ENCODE peak calls at places on chromosomes 7 and 10, in seven cellular contexts. U, X, L, I, P, Q and T are unnamed samples.

GRCh38 chr7:55018361-55019328 is at the start of gene EGFR:
- DNase-seq in U (peak), X (peak), L (peak), I (peak), P (peak), Q (peak), T (no peak)

GRCh38 chr10:118569882-118570252 is 25.6 kb downstream of the PRLHR start:
- DNase-seq in U (no peak), X (no peak), L (no peak), I (no peak), P (no peak), Q (no peak), T (no peak)

GRCh38 chr7:116998567-116998966 is 45.3 kb downstream of the ST7 start:
- DNase-seq in U (no peak), X (peak), L (no peak), I (no peak), P (no peak), Q (no peak), T (no peak)

GRCh38 chr10:124425227-124425962 is 6.7 kb upstream of the OAT start:
- DNase-seq in U (no peak), X (no peak), L (no peak), I (no peak), P (no peak), Q (no peak), T (no peak)

GRCh38 chr7:70693690-70694356 is 438.1 kb upstream of the GALNT17 start:
- DNase-seq in U (no peak), X (peak), L (peak), I (peak), P (peak), Q (peak), T (no peak)

GRCh38 chr7:92696584-92696983 is 106.4 kb upstream of the FAM133B start:
- DNase-seq in U (no peak), X (no peak), L (no peak), I (no peak), P (no peak), Q (no peak), T (no peak)

GRCh38 chr10:49837096-49837495 is 75.0 kb upstream of the OGDHL start:
- DNase-seq in U (no peak), X (peak), L (no peak), I (no peak), P (peak), Q (no peak), T (no peak)

GRCh38 chr7:110905773-110906566 is 185.0 kb upstream of the LRRN3 start:
- DNase-seq in U (no peak), X (no peak), L (no peak), I (no peak), P (no peak), Q (no peak), T (no peak)

GRCh38 chr10:16570731-16571130 is 49.1 kb upstream of the C1QL3 start:
- DNase-seq in U (no peak), X (no peak), L (no peak), I (no peak), P (no peak), Q (no peak), T (no peak)

GRCh38 chr7:50296799-50297198 is 7.7 kb upstream of the IKZF1 start:
- DNase-seq in U (no peak), X (no peak), L (no peak), I (no peak), P (no peak), Q (no peak), T (no peak)

GRCh38 chr7:32602470-32602869 is 107.2 kb downstream of the AVL9 start:
- DNase-seq in U (no peak), X (no peak), L (no peak), I (no peak), P (no peak), Q (no peak), T (no peak)

GRCh38 chr7:138064856-138065357 is 11.4 kb upstream of the AKR1D1 start:
- DNase-seq in U (no peak), X (peak), L (peak), I (no peak), P (peak), Q (no peak), T (peak)

GRCh38 chr10:74813860-74814259 is 12.5 kb upstream of the KAT6B start:
- DNase-seq in U (no peak), X (no peak), L (no peak), I (no peak), P (no peak), Q (no peak), T (no peak)

GRCh38 chr7:1567893-1568292 is 1.9 kb downstream of the PSMG3 start:
- DNase-seq in U (no peak), X (peak), L (no peak), I (no peak), P (peak), Q (no peak), T (no peak)

GRCh38 chr7:25858562-25859411 is 293.2 kb upstream of the NFE2L3 start:
- DNase-seq in U (no peak), X (no peak), L (no peak), I (no peak), P (no peak), Q (no peak), T (no peak)

GRCh38 chr7:4726051-4726450 is 44.0 kb downstream of the FOXK1 start:
- DNase-seq in U (no peak), X (peak), L (no peak), I (no peak), P (no peak), Q (no peak), T (no peak)
- H3K4me3 ChIP-seq in U (peak), X (peak), L (peak), I (peak), P (peak), Q (peak), T (no peak)

GRCh38 chr10:131902211-131902610 is 1.4 kb downstream of the PPP2R2D start:
- DNase-seq in U (no peak), X (no peak), L (no peak), I (no peak), P (no peak), Q (peak), T (no peak)

GRCh38 chr10:131899695-131900349 is 986 bp upstream of the PPP2R2D start:
- DNase-seq in U (no peak), X (no peak), L (no peak), I (no peak), P (no peak), Q (no peak), T (no peak)

GRCh38 chr10:131899116-131899690 is 1.6 kb upstream of the PPP2R2D start:
- DNase-seq in U (no peak), X (no peak), L (no peak), I (no peak), P (no peak), Q (no peak), T (no peak)

GRCh38 chr10:131901181-131901829 is 497 bp downstream of the PPP2R2D start:
- DNase-seq in U (no peak), X (peak), L (no peak), I (peak), P (peak), Q (peak), T (no peak)

GRCh38 chr10:131900350-131901152 is at the start of gene PPP2R2D:
- DNase-seq in U (peak), X (peak), L (peak), I (peak), P (peak), Q (peak), T (peak)
- TF ChIP-seq CTCF in U (no peak), X (no peak), L (no peak), I (no peak), P (no peak), Q (no peak), T (no peak)

DNA sequence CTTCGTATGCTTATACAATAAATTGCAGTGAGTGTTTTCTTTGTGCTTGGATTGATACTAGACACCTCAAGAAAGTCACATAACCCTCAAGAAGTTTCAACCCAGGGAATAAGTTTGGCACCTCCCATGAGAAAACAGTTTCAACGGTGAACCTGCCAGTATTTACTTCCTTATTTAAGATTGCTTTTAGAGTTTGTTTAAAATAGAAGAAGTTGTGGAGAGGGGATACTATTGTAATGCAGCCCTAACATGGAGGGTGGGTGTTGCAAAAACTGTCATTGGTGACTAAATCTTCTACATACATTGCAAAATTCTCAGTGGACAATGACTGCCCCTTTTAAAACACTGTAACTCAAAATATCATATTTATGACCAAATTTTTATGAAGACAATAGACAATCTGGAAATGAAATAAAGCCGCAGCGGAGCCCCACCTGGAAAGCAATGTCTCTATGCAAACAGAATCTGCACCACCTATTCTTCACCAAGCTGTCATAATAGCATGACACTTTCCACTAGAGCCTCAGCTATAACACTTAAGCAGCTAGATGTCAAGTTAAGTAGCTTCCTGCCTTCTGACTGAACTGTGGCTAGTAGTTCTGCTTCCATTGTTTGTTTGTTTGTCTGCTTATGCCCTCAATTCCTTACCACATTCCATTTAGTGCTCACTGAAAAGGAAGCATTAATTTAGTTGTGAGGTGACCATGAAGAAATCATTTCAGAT is 98.2 kb downstream of the MDFIC start:
- DNase-seq in U (no peak), X (no peak), L (no peak), I (no peak), P (no peak), Q (no peak), T (no peak)
- H3K4me3 ChIP-seq in U (no peak), X (no peak), L (no peak), I (no peak), P (no peak), Q (no peak), T (no peak)

DNA sequence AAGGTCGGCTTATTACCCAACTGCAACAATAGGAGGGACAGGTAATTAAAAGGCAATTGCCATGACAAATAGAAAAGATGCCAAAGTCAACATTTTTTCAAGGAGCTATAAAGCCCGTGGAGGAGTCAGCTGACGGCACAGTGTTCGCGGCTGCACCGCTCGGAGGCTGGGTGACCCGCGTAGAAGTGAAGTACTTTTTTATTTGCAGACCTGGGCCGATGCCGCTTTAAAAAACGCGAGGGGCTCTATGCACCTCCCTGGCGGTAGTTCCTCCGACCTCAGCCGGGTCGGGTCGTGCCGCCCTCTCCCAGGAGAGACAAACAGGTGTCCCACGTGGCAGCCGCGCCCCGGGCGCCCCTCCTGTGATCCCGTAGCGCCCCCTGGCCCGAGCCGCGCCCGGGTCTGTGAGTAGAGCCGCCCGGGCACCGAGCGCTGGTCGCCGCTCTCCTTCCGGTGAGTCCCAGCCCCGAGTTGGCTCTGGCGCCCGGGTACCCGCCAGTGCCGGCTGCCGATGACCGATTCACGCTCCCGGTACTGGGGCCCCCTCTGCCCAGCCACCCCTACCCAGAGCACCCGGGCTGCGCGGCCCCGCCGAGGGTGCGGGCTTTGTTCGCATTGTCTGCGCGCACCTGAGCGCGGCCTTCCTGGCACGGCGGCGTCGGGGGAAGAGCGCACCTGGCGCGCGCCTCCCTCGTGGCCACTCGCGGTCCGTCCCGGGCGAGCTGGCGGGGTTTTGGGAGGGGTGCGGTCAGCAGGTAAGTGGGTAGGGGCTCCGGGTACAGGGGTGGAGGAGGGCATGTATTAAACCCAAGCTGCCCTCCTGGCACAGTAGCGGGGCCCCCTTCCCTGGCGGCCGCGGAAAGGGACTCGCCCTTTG is at the start of gene VWA2:
- DNase-seq in U (no peak), X (no peak), L (no peak), I (peak), P (no peak), Q (no peak), T (no peak)
- TF ChIP-seq CTCF in U (no peak), X (no peak), L (peak), I (peak), P (no peak), Q (no peak), T (no peak)

DNA sequence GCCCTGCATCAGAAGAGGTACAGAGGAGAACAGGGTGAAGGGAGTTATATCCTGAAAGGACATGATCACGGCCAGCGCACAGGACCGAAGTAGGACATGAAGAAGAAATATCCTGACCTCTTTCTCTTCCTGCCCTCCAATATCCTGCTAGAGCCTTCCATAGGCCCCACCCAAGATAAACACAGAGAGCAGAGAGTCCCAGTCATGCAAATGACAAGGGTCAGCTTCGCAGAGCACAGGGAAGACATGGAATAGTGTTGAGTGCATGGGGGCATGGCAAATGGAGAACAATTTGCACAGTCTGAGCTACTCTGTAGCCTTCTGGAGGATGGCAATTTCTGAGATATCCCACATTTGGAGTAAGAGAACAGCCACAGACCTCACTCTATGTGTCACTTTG is 371.4 kb downstream of the GRM8 start:
- DNase-seq in U (no peak), X (no peak), L (no peak), I (no peak), P (no peak), Q (no peak), T (no peak)
- H3K4me3 ChIP-seq in U (no peak), X (no peak), L (no peak), I (no peak), P (no peak), Q (no peak), T (no peak)

GRCh38 chr7:142481548-142481947 is 223.7 kb upstream of the PRSS58 start:
- DNase-seq in U (no peak), X (peak), L (no peak), I (no peak), P (peak), Q (no peak), T (no peak)
- TF ChIP-seq CTCF in U (no peak), X (peak), L (peak), I (no peak), P (peak), Q (no peak), T (peak)

GRCh38 chr7:154579711-154580110 is 423.2 kb downstream of the PAXIP1 start:
- DNase-seq in U (no peak), X (no peak), L (no peak), I (no peak), P (no peak), Q (no peak), T (no peak)
- H3K4me3 ChIP-seq in U (no peak), X (no peak), L (no peak), I (no peak), P (no peak), Q (no peak), T (no peak)